ENCODE peak calls at places on chromosome 16, in nine cellular contexts. One of them, this sample, is unnamed.

GRCh38 chr16:78249056-78249455 is 149.6 kb downstream of the WWOX start:
- DNase-seq in fibroblast of lung: no peak
- DNase-seq in HFFc6: no peak
- DNase-seq in NCI-H1092 treated with DMSO at 0.1 percent for 48 hours: peak
- DNase-seq in fibroblast of mammary gland: no peak
- DNase-seq in Calu3: peak
- DNase-seq in Right ventricle myocardium inferior: no peak
- DNase-seq in esophagus muscularis mucosa: no peak
- DNase-seq in CD4-positive, alpha-beta T cell: no peak
- DNase-seq in this sample: no peak

GRCh38 chr16:49608095-49608494 is 234.5 kb downstream of the C16orf78 start:
- DNase-seq in Calu3: no peak
- DNase-seq in Right ventricle myocardium inferior: no peak
- DNase-seq in NCI-H1092 treated with DMSO at 0.1 percent for 48 hours: no peak
- DNase-seq in HFFc6: no peak
- DNase-seq in CD4-positive, alpha-beta T cell: no peak
- DNase-seq in fibroblast of mammary gland: peak
- DNase-seq in fibroblast of lung: no peak
- DNase-seq in esophagus muscularis mucosa: no peak
- DNase-seq in this sample: no peak

GRCh38 chr16:85838381-85838780 is 38.9 kb downstream of the COX4I1 start:
- DNase-seq in fibroblast of mammary gland: no peak
- DNase-seq in HFFc6: no peak
- DNase-seq in fibroblast of lung: no peak
- DNase-seq in Right ventricle myocardium inferior: no peak
- DNase-seq in NCI-H1092 treated with DMSO at 0.1 percent for 48 hours: no peak
- DNase-seq in CD4-positive, alpha-beta T cell: no peak
- DNase-seq in Calu3: no peak
- DNase-seq in esophagus muscularis mucosa: no peak
- DNase-seq in this sample: no peak

GRCh38 chr16:85092309-85092708 is 20.0 kb downstream of the CIBAR2 start:
- DNase-seq in Calu3: no peak
- DNase-seq in fibroblast of mammary gland: no peak
- DNase-seq in Right ventricle myocardium inferior: no peak
- DNase-seq in HFFc6: no peak
- DNase-seq in esophagus muscularis mucosa: no peak
- DNase-seq in fibroblast of lung: no peak
- DNase-seq in NCI-H1092 treated with DMSO at 0.1 percent for 48 hours: no peak
- DNase-seq in CD4-positive, alpha-beta T cell: no peak
- DNase-seq in this sample: no peak

GRCh38 chr16:85927326-85927725 is 28.4 kb downstream of the IRF8 start:
- DNase-seq in Right ventricle myocardium inferior: no peak
- DNase-seq in CD4-positive, alpha-beta T cell: no peak
- DNase-seq in HFFc6: no peak
- DNase-seq in esophagus muscularis mucosa: no peak
- DNase-seq in fibroblast of mammary gland: no peak
- DNase-seq in Calu3: no peak
- DNase-seq in NCI-H1092 treated with DMSO at 0.1 percent for 48 hours: no peak
- DNase-seq in fibroblast of lung: no peak
- DNase-seq in this sample: no peak

GRCh38 chr16:68290455-68290854 is 20.3 kb downstream of the SLC7A6OS start:
- DNase-seq in NCI-H1092 treated with DMSO at 0.1 percent for 48 hours: no peak
- DNase-seq in fibroblast of mammary gland: no peak
- DNase-seq in Right ventricle myocardium inferior: no peak
- DNase-seq in fibroblast of lung: no peak
- DNase-seq in Calu3: no peak
- DNase-seq in esophagus muscularis mucosa: no peak
- DNase-seq in CD4-positive, alpha-beta T cell: no peak
- DNase-seq in HFFc6: no peak
- DNase-seq in this sample: no peak

GRCh38 chr16:60166111-60166510 is 1432.0 kb upstream of the GOT2 start:
- DNase-seq in NCI-H1092 treated with DMSO at 0.1 percent for 48 hours: no peak
- DNase-seq in CD4-positive, alpha-beta T cell: no peak
- DNase-seq in Right ventricle myocardium inferior: no peak
- DNase-seq in fibroblast of mammary gland: no peak
- DNase-seq in HFFc6: no peak
- DNase-seq in Calu3: no peak
- DNase-seq in esophagus muscularis mucosa: no peak
- DNase-seq in fibroblast of lung: no peak
- DNase-seq in this sample: no peak

GRCh38 chr16:67897231-67897630 is 4.2 kb downstream of the PSKH1 start:
- DNase-seq in fibroblast of mammary gland: peak
- DNase-seq in NCI-H1092 treated with DMSO at 0.1 percent for 48 hours: no peak
- DNase-seq in CD4-positive, alpha-beta T cell: no peak
- DNase-seq in Right ventricle myocardium inferior: no peak
- DNase-seq in fibroblast of lung: peak
- DNase-seq in HFFc6: peak
- DNase-seq in esophagus muscularis mucosa: no peak
- DNase-seq in Calu3: no peak
- DNase-seq in this sample: no peak

GRCh38 chr16:12729448-12729847 is 74.2 kb downstream of the CPPED1 start:
- DNase-seq in Right ventricle myocardium inferior: no peak
- DNase-seq in esophagus muscularis mucosa: no peak
- DNase-seq in fibroblast of mammary gland: peak
- DNase-seq in HFFc6: peak
- DNase-seq in CD4-positive, alpha-beta T cell: no peak
- DNase-seq in fibroblast of lung: peak
- DNase-seq in Calu3: no peak
- DNase-seq in NCI-H1092 treated with DMSO at 0.1 percent for 48 hours: no peak
- DNase-seq in this sample: peak

GRCh38 chr16:48284772-48285409 is 37.6 kb upstream of the ABCC11 start:
- DNase-seq in esophagus muscularis mucosa: no peak
- DNase-seq in NCI-H1092 treated with DMSO at 0.1 percent for 48 hours: no peak
- DNase-seq in CD4-positive, alpha-beta T cell: no peak
- DNase-seq in fibroblast of mammary gland: no peak
- DNase-seq in Right ventricle myocardium inferior: no peak
- DNase-seq in Calu3: no peak
- DNase-seq in fibroblast of lung: peak
- DNase-seq in HFFc6: no peak
- DNase-seq in this sample: no peak

GRCh38 chr16:14527411-14528044 is 102.5 kb downstream of the PARN start:
- DNase-seq in Right ventricle myocardium inferior: no peak
- DNase-seq in NCI-H1092 treated with DMSO at 0.1 percent for 48 hours: no peak
- DNase-seq in CD4-positive, alpha-beta T cell: no peak
- DNase-seq in HFFc6: no peak
- DNase-seq in Calu3: no peak
- DNase-seq in esophagus muscularis mucosa: no peak
- DNase-seq in fibroblast of lung: peak
- DNase-seq in fibroblast of mammary gland: peak
- DNase-seq in this sample: peak

GRCh38 chr16:83803811-83804210 is 4.0 kb upstream of the HSBP1 start:
- DNase-seq in esophagus muscularis mucosa: no peak
- DNase-seq in Calu3: peak
- DNase-seq in HFFc6: no peak
- DNase-seq in NCI-H1092 treated with DMSO at 0.1 percent for 48 hours: no peak
- DNase-seq in CD4-positive, alpha-beta T cell: no peak
- DNase-seq in Right ventricle myocardium inferior: no peak
- DNase-seq in fibroblast of lung: no peak
- DNase-seq in fibroblast of mammary gland: no peak
- DNase-seq in this sample: no peak

GRCh38 chr16:50635505-50636392 is 45.4 kb downstream of the SNX20 start:
- DNase-seq in fibroblast of lung: no peak
- DNase-seq in CD4-positive, alpha-beta T cell: no peak
- DNase-seq in fibroblast of mammary gland: no peak
- DNase-seq in Calu3: no peak
- DNase-seq in NCI-H1092 treated with DMSO at 0.1 percent for 48 hours: no peak
- DNase-seq in HFFc6: no peak
- DNase-seq in esophagus muscularis mucosa: no peak
- DNase-seq in Right ventricle myocardium inferior: no peak
- DNase-seq in this sample: no peak

GRCh38 chr16:56869513-56870270 is 4.7 kb downstream of the SLC12A3 start:
- DNase-seq in fibroblast of lung: no peak
- DNase-seq in Calu3: peak
- DNase-seq in CD4-positive, alpha-beta T cell: no peak
- DNase-seq in Right ventricle myocardium inferior: peak
- DNase-seq in esophagus muscularis mucosa: no peak
- DNase-seq in NCI-H1092 treated with DMSO at 0.1 percent for 48 hours: no peak
- DNase-seq in HFFc6: peak
- DNase-seq in fibroblast of mammary gland: peak
- DNase-seq in this sample: no peak

GRCh38 chr16:88784856-88785105 is 239 bp downstream of the PIEZO1 start:
- DNase-seq in HFFc6: no peak
- DNase-seq in Right ventricle myocardium inferior: no peak
- DNase-seq in NCI-H1092 treated with DMSO at 0.1 percent for 48 hours: no peak
- DNase-seq in Calu3: no peak
- DNase-seq in fibroblast of lung: no peak
- DNase-seq in esophagus muscularis mucosa: no peak
- DNase-seq in CD4-positive, alpha-beta T cell: no peak
- DNase-seq in fibroblast of mammary gland: no peak
- DNase-seq in this sample: no peak

GRCh38 chr16:29926675-29927522 is 873 bp upstream of the KCTD13 start:
- DNase-seq in fibroblast of mammary gland: peak
- DNase-seq in fibroblast of lung: peak
- DNase-seq in CD4-positive, alpha-beta T cell: no peak
- DNase-seq in NCI-H1092 treated with DMSO at 0.1 percent for 48 hours: peak
- DNase-seq in HFFc6: peak
- DNase-seq in Right ventricle myocardium inferior: no peak
- DNase-seq in Calu3: no peak
- DNase-seq in esophagus muscularis mucosa: no peak
- DNase-seq in this sample: no peak

GRCh38 chr16:88454315-88455057 is 1.4 kb downstream of the ZFPM1 start:
- DNase-seq in CD4-positive, alpha-beta T cell: peak
- DNase-seq in esophagus muscularis mucosa: no peak
- DNase-seq in HFFc6: no peak
- DNase-seq in fibroblast of lung: no peak
- DNase-seq in NCI-H1092 treated with DMSO at 0.1 percent for 48 hours: no peak
- DNase-seq in Calu3: no peak
- DNase-seq in Right ventricle myocardium inferior: no peak
- DNase-seq in fibroblast of mammary gland: no peak
- DNase-seq in this sample: no peak

This sample was measured in astrocyte of the cerebellum.